ENCODE peak calls at places on chromosomes 6 and 20, in eight cellular contexts. F is C1 segment of cervical spinal cord; Q is activated CD8-positive, alpha-beta memory T cell treated with anti-CD3 and anti-CD28 coated beads for 1 hour; I is Right ventricle myocardium superior; T is caudate nucleus; A is omental fat pad; D is non-pigmented ciliary epithelial cell; O is neural crest cell. E is an unnamed sample.

GRCh38 chr6:107698146-107698545 is 126.0 kb downstream of the SCML4 start:
- DNase-seq in T (no peak), O (no peak), Q (no peak), D (no peak), F (no peak), I (no peak), A (no peak), E (no peak)

GRCh38 chr6:28747631-28748157 is 176.1 kb downstream of the TRIM27 start:
- DNase-seq in A (no peak), Q (no peak), D (peak; percentile 89), O (peak; percentile 5), F (no peak), T (no peak), I (no peak), E (no peak)

GRCh38 chr6:5067305-5067704 is 17.8 kb upstream of the PPP1R3G start:
- DNase-seq in T (no peak), Q (no peak), F (no peak), I (no peak), D (no peak), A (no peak), O (no peak), E (no peak)

GRCh38 chr6:52834481-52834880 is 6.1 kb downstream of the GSTA5 start:
- DNase-seq in O (no peak), Q (no peak), A (no peak), I (no peak), F (no peak), T (no peak), D (no peak), E (no peak)

GRCh38 chr6:93047033-93047432 is 372.3 kb downstream of the EPHA7 start:
- DNase-seq in O (no peak), I (no peak), T (no peak), A (no peak), Q (no peak), D (no peak), F (no peak), E (no peak)

GRCh38 chr6:160952633-160953281 is 38.8 kb upstream of the MAP3K4 start:
- DNase-seq in T (no peak), A (no peak), F (no peak), O (peak; percentile 9), Q (no peak), D (no peak), I (no peak), E (no peak)

GRCh38 chr20:62834967-62835730 is 18.3 kb downstream of the COL9A3 start:
- DNase-seq in Q (no peak), A (no peak), T (no peak), F (no peak), D (no peak), O (no peak), I (peak; percentile 20), E (no peak)

GRCh38 chr6:12233693-12234551 is 56.2 kb upstream of the EDN1 start:
- DNase-seq in A (no peak), I (no peak), O (peak; percentile 12), D (peak; percentile 79), Q (no peak), T (no peak), F (peak; percentile 24), E (peak; percentile 2)

GRCh38 chr20:62936996-62937352 is 973 bp upstream of the GID8 start:
- DNase-seq in O (no peak), F (no peak), I (no peak), A (no peak), D (peak; percentile 55), Q (no peak), T (no peak), E (no peak)

GRCh38 chr6:158631678-158632537 is 12.6 kb downstream of the DYNLT1 start:
- DNase-seq in T (no peak), A (no peak), Q (no peak), D (peak; percentile 84), F (no peak), I (peak; percentile 89), O (no peak), E (no peak)

GRCh38 chr6:36204068-36204753 is 7.7 kb downstream of the BRPF3 start:
- DNase-seq in I (no peak), D (no peak), O (no peak), T (no peak), Q (peak; percentile 18), A (no peak), F (no peak), E (no peak)

GRCh38 chr6:41581381-41581991 is 35.3 kb downstream of the FOXP4 start:
- DNase-seq in T (no peak), D (peak; percentile 70), Q (no peak), I (peak; percentile 61), A (no peak), F (no peak), O (no peak), E (no peak)

GRCh38 chr6:81614292-81614691 is 138.2 kb downstream of the TENT5A start:
- DNase-seq in I (no peak), A (no peak), O (no peak), F (no peak), T (no peak), Q (no peak), D (peak; percentile 49), E (no peak)

GRCh38 chr20:33724439-33725094 is 4.5 kb upstream of the PXMP4 start:
- DNase-seq in Q (no peak), F (no peak), O (no peak), A (no peak), D (no peak), T (no peak), I (no peak), E (no peak)

GRCh38 chr6:136077834-136078576 is 172.1 kb downstream of the MTFR2 start:
- DNase-seq in F (no peak), Q (no peak), T (no peak), D (peak; percentile 76), I (no peak), A (no peak), O (no peak), E (no peak)

GRCh38 chr6:131059486-131059885 is 3.6 kb downstream of the EPB41L2 start:
- DNase-seq in I (no peak), F (no peak), O (no peak), A (no peak), T (no peak), D (no peak), Q (no peak), E (no peak)

GRCh38 chr20:25272223-25273000 is 24.5 kb downstream of the PYGB start:
- DNase-seq in O (no peak), F (no peak), D (no peak), Q (no peak), I (peak; percentile 25), T (no peak), A (peak; percentile 20), E (no peak)

GRCh38 chr6:34569361-34569973 is 13.3 kb upstream of the SPDEF start:
- DNase-seq in F (no peak), I (no peak), T (no peak), Q (no peak), D (no peak), A (no peak), O (no peak), E (no peak)

GRCh38 chr6:101545171-101545570 is 151.7 kb downstream of the GRIK2 start:
- DNase-seq in Q (no peak), I (no peak), A (no peak), T (no peak), F (no peak), D (no peak), O (no peak), E (no peak)

GRCh38 chr20:13006825-13007224 is 1.9 kb upstream of the SPTLC3 start:
- DNase-seq in I (no peak), A (no peak), F (no peak), Q (no peak), O (no peak), D (no peak), T (no peak), E (no peak)

GRCh38 chr6:112877134-112878100 is 530.3 kb downstream of the RFPL4B start:
- DNase-seq in F (no peak), O (no peak), T (no peak), Q (no peak), I (no peak), A (no peak), D (peak; percentile 89), E (no peak)

GRCh38 chr20:4574356-4574690 is 147.4 kb upstream of the PRND start:
- DNase-seq in A (no peak), D (no peak), F (no peak), Q (no peak), T (no peak), O (no peak), I (no peak), E (no peak)

GRCh38 chr6:76866091-76866490 is 597.2 kb downstream of the HTR1B start:
- DNase-seq in D (no peak), O (no peak), F (no peak), A (no peak), T (no peak), Q (no peak), I (no peak), E (no peak)

GRCh38 chr6:26501482-26501986 is 1.4 kb downstream of the BTN1A1 start:
- DNase-seq in O (peak; percentile 12), Q (peak; percentile 10), D (no peak), A (no peak), T (no peak), F (no peak), I (peak; percentile 60), E (no peak)

GRCh38 chr6:38617856-38618255 is 21.9 kb downstream of the BTBD9 start:
- DNase-seq in Q (no peak), A (no peak), T (no peak), I (no peak), F (no peak), D (no peak), O (no peak), E (no peak)

GRCh38 chr20:18742841-18743240 is 70.7 kb upstream of the SCP2D1 start:
- DNase-seq in I (no peak), Q (no peak), A (no peak), O (no peak), D (no peak), T (no peak), F (no peak), E (no peak)

GRCh38 chr6:145929037-145929633 is 35.0 kb downstream of the SHPRH start:
- DNase-seq in T (no peak), D (peak; percentile 22), A (no peak), O (no peak), Q (no peak), I (no peak), F (no peak), E (no peak)

GRCh38 chr6:77440206-77440976 is 22.9 kb downstream of the HTR1B start:
- DNase-seq in T (no peak), F (no peak), Q (no peak), A (no peak), I (no peak), O (no peak), D (no peak), E (no peak)

GRCh38 chr20:39210331-39211074 is 248.4 kb downstream of the DHX35 start:
- DNase-seq in D (no peak), T (no peak), I (no peak), Q (no peak), F (no peak), O (no peak), A (no peak), E (no peak)

GRCh38 chr6:144390886-144391285 is 105.8 kb downstream of the UTRN start:
- DNase-seq in A (no peak), I (no peak), Q (no peak), D (no peak), O (no peak), T (no peak), F (no peak), E (no peak)

GRCh38 chr6:107344383-107344782 is 115.0 kb downstream of the PDSS2 start:
- DNase-seq in A (no peak), O (no peak), F (no peak), T (no peak), Q (no peak), D (no peak), I (no peak), E (no peak)